ENCODE peak calls at places on chromosomes 6 and 20, in six cellular contexts. One of them, this sample, is unnamed. For H3K36me3, the result is how much of the 10 kb centered on the place peaks cover.

GRCh38 chr6:155324993-155325392 is 10.7 kb upstream of the TFB1M start:
- DNase-seq in CD4-positive, CD25-positive, alpha-beta regulatory T cell: no peak
- DNase-seq in hepatocyte: no peak
- DNase-seq in Karpas-422: no peak
- DNase-seq in CD8-positive, alpha-beta memory T cell: no peak
- DNase-seq in MM.1S: no peak
- DNase-seq in this sample: no peak

GRCh38 chr6:69865126-69865525 is 1.2 kb upstream of the COL19A1 start:
- DNase-seq in CD4-positive, CD25-positive, alpha-beta regulatory T cell: no peak
- DNase-seq in hepatocyte: no peak
- DNase-seq in Karpas-422: no peak
- DNase-seq in CD8-positive, alpha-beta memory T cell: no peak
- DNase-seq in MM.1S: no peak
- DNase-seq in this sample: no peak

GRCh38 chr20:44409132-44409600 is 53.7 kb downstream of the HNF4A start:
- DNase-seq in CD4-positive, CD25-positive, alpha-beta regulatory T cell: no peak
- DNase-seq in hepatocyte: no peak
- DNase-seq in Karpas-422: no peak
- DNase-seq in CD8-positive, alpha-beta memory T cell: no peak
- DNase-seq in MM.1S: no peak
- DNase-seq in this sample: no peak

GRCh38 chr6:87968435-87969278 is 79.0 kb upstream of the SPACA1 start:
- DNase-seq in CD4-positive, CD25-positive, alpha-beta regulatory T cell: no peak
- DNase-seq in hepatocyte: peak
- DNase-seq in Karpas-422: no peak
- DNase-seq in CD8-positive, alpha-beta memory T cell: peak
- DNase-seq in MM.1S: peak
- DNase-seq in this sample: no peak

GRCh38 chr6:158040051-158040803 is 58.6 kb downstream of the SYNJ2 start:
- DNase-seq in CD4-positive, CD25-positive, alpha-beta regulatory T cell: no peak
- DNase-seq in hepatocyte: peak
- DNase-seq in Karpas-422: no peak
- DNase-seq in CD8-positive, alpha-beta memory T cell: no peak
- DNase-seq in MM.1S: no peak
- DNase-seq in this sample: no peak

GRCh38 chr6:12011276-12012112 is 618 bp upstream of the HIVEP1 start:
- DNase-seq in CD4-positive, CD25-positive, alpha-beta regulatory T cell: peak
- DNase-seq in hepatocyte: peak
- DNase-seq in Karpas-422: peak
- DNase-seq in CD8-positive, alpha-beta memory T cell: peak
- DNase-seq in MM.1S: peak
- DNase-seq in this sample: peak

GRCh38 chr6:43715056-43715788 is 27.6 kb upstream of the MRPS18A start:
- DNase-seq in CD4-positive, CD25-positive, alpha-beta regulatory T cell: no peak
- DNase-seq in hepatocyte: no peak
- DNase-seq in Karpas-422: peak
- DNase-seq in CD8-positive, alpha-beta memory T cell: no peak
- DNase-seq in MM.1S: peak
- DNase-seq in this sample: no peak

GRCh38 chr6:45614488-45615285 is 237.0 kb upstream of the SUPT3H start:
- DNase-seq in CD4-positive, CD25-positive, alpha-beta regulatory T cell: no peak
- DNase-seq in hepatocyte: no peak
- DNase-seq in Karpas-422: no peak
- DNase-seq in CD8-positive, alpha-beta memory T cell: no peak
- DNase-seq in MM.1S: no peak
- DNase-seq in this sample: no peak

DNA sequence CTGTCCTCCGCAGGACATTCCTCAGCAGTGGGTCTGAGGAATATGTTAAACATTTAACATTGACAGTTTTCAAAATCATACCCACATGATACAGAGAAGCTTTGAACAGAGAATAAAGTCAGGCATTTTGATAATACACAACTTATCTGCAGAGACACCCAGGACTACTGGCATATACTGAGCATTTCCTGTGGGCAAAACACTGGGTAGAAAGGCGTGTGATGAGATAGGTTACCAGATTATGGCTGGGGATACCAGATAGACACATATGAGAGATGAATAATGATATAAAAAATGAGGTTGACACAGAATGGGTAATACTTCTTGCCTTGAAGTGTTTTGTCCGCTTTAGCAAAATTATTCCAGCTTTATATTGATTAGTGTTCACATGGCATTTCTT is 31.4 kb upstream of the TRIM26 start:
- DNase-seq in CD4-positive, CD25-positive, alpha-beta regulatory T cell: no peak
- DNase-seq in hepatocyte: no peak
- DNase-seq in Karpas-422: no peak
- DNase-seq in CD8-positive, alpha-beta memory T cell: no peak
- DNase-seq in MM.1S: no peak
- DNase-seq in this sample: no peak
- H3K36me3 ChIP-seq in CD4-positive, CD25-positive, alpha-beta regulatory T cell: under half
- H3K36me3 ChIP-seq in hepatocyte: under half
- H3K36me3 ChIP-seq in Karpas-422: under half
- H3K36me3 ChIP-seq in CD8-positive, alpha-beta memory T cell: under half
- H3K36me3 ChIP-seq in MM.1S: under half
- H3K36me3 ChIP-seq in this sample: under half

DNA sequence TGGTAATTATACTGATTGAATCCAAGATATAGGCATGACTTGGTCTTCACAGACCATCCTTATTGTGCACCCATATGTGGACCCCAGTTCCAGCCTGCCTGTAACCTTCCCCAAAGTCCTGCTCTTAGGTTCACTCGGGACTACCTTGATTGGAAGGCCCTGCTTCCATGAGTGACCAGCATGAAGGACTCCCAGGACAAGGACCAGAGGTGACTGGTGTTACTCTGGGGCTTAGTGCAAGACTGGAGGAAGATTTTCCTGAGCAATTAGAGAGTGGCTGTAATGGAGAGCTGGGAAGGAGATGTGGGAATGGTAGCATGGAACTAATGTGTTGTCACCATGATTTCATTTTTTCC is 15.1 kb downstream of the BRD2 start:
- DNase-seq in CD4-positive, CD25-positive, alpha-beta regulatory T cell: no peak
- DNase-seq in hepatocyte: no peak
- DNase-seq in Karpas-422: peak
- DNase-seq in CD8-positive, alpha-beta memory T cell: no peak
- DNase-seq in MM.1S: no peak
- DNase-seq in this sample: no peak
- H3K27ac ChIP-seq in CD4-positive, CD25-positive, alpha-beta regulatory T cell: peak
- H3K27ac ChIP-seq in hepatocyte: peak
- H3K27ac ChIP-seq in Karpas-422: peak
- H3K27ac ChIP-seq in CD8-positive, alpha-beta memory T cell: no peak
- H3K27ac ChIP-seq in MM.1S: no peak
- H3K27ac ChIP-seq in this sample: no peak

DNA sequence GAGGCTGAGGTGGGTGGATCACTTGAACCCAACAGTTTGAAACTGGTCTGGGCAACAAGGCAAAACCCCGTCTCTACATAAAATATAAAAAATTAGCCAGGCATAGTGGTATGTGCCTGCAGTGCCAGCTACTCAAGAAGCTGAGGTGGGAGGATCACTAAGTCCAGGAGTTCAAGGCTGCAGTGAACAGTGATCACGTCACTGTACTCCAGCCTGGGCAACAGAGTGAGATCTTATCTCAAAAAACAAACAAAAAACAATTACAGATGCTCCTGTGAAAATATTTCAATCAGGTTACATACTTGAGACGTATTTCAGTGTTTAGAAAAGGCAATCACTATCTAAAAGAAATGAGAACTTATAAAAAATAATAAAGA is 33.8 kb downstream of the RANBP9 start:
- DNase-seq in CD4-positive, CD25-positive, alpha-beta regulatory T cell: no peak
- DNase-seq in hepatocyte: peak
- DNase-seq in Karpas-422: no peak
- DNase-seq in CD8-positive, alpha-beta memory T cell: no peak
- DNase-seq in MM.1S: no peak
- DNase-seq in this sample: no peak
- H3K36me3 ChIP-seq in CD4-positive, CD25-positive, alpha-beta regulatory T cell: under half
- H3K36me3 ChIP-seq in hepatocyte: under half
- H3K36me3 ChIP-seq in Karpas-422: under half
- H3K36me3 ChIP-seq in CD8-positive, alpha-beta memory T cell: under half
- H3K36me3 ChIP-seq in MM.1S: under half
- H3K36me3 ChIP-seq in this sample: under half

DNA sequence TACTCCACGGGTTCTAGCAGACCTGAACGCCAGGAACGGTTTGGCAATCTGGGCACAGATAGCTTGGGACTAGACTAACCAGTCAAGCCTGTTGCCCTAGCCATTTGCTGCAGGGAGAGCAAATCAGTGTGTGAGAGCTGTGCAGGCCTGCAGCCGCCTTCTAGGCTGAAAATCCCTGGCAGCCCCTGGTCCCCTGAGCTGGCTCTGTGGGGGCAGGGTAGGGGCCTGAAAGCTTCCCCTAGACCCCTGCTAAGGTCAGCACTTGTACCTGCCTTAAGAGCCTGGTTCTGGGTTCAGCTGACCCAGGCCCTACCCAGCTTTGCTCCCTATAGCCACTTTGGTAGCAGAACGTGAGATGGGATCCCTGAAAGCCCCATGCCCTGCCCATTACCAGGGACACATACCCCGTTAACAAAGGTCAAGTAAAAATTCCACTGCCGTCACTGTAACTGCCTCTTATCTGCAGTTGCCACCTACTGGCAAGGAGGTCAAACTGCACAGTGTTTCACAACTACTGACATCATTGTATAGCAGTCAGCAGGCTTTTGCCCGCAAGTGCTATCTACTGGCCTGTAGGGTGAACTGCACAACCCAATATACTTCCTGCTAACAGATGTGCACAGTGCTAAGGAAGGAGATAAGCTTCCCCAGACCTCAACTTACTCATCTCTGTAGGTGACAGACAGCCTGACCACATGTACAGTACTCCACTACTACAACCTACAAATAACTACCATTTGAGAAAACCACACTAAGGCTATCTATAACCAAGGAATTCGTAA is 95.1 kb upstream of the OLIG3 start:
- DNase-seq in CD4-positive, CD25-positive, alpha-beta regulatory T cell: peak
- DNase-seq in hepatocyte: peak
- DNase-seq in Karpas-422: peak
- DNase-seq in CD8-positive, alpha-beta memory T cell: peak
- DNase-seq in MM.1S: peak
- DNase-seq in this sample: peak
- H3K27ac ChIP-seq in CD4-positive, CD25-positive, alpha-beta regulatory T cell: no peak
- H3K27ac ChIP-seq in hepatocyte: no peak
- H3K27ac ChIP-seq in Karpas-422: no peak
- H3K27ac ChIP-seq in CD8-positive, alpha-beta memory T cell: no peak
- H3K27ac ChIP-seq in MM.1S: no peak
- H3K27ac ChIP-seq in this sample: no peak